ENCODE peak calls at places on chromosomes 6 and 20, in four cellular contexts. Y is HL-60, Z is K562, O is GM12878. C is an unnamed sample.

GRCh38 chr6:168530653-168531071 is 89.7 kb downstream of the SMOC2 start:
- DNase-seq in Y (no peak), O (no peak), Z (no peak), C (no peak)

GRCh38 chr20:33437141-33437911 is 6.2 kb downstream of the SNTA1 start:
- DNase-seq in Z (no peak), O (no peak), Y (no peak), C (no peak)

GRCh38 chr20:63494420-63495166 is 4.3 kb downstream of the EEF1A2 start:
- DNase-seq in Y (no peak), Z (no peak), O (no peak), C (no peak)

GRCh38 chr6:160662842-160663241 is 1.2 kb downstream of the LPA start:
- DNase-seq in O (no peak), Y (no peak), Z (no peak), C (no peak)

GRCh38 chr6:91904586-91904985 is 1317.7 kb upstream of the MAP3K7 start:
- DNase-seq in O (no peak), Z (no peak), Y (no peak), C (no peak)

GRCh38 chr20:19336601-19337000 is 124.2 kb downstream of the SLC24A3 start:
- DNase-seq in Y (no peak), O (no peak), Z (no peak), C (no peak)

GRCh38 chr20:50350510-50351249 is 159.5 kb upstream of the PTPN1 start:
- DNase-seq in O (no peak), Y (no peak), Z (peak; percentile 36), C (no peak)

GRCh38 chr20:25310921-25311728 is 63.2 kb downstream of the PYGB start:
- DNase-seq in Y (no peak), Z (no peak), O (no peak), C (no peak)

GRCh38 chr6:24581084-24581669 is 64.8 kb downstream of the KIAA0319 start:
- DNase-seq in Z (peak; percentile 54), Y (peak; percentile 13), O (no peak), C (no peak)

GRCh38 chr6:33204415-33205171 is at the start of gene HSD17B8:
- DNase-seq in Z (peak; percentile 91), O (peak; percentile 71), Y (no peak), C (peak; percentile 93)

GRCh38 chr20:14553774-14554524 is 216.5 kb upstream of the FLRT3 start:
- DNase-seq in O (no peak), Z (no peak), Y (no peak), C (no peak)

GRCh38 chr20:35697696-35698297 is 1.4 kb downstream of the NFS1 start:
- DNase-seq in O (no peak), Z (no peak), Y (no peak), C (no peak)
- TF ChIP-seq SPI1 in O (no peak), Z (no peak), Y (no peak), C (no peak)

GRCh38 chr20:58662142-58662473 is 11.0 kb downstream of the STX16 start:
- DNase-seq in Y (no peak), Z (no peak), O (no peak), C (no peak)

GRCh38 chr20:58664883-58665282 is 13.8 kb downstream of the STX16 start:
- DNase-seq in O (no peak), Z (no peak), Y (no peak), C (no peak)

GRCh38 chr20:58660855-58661254 is 9.8 kb downstream of the STX16 start:
- DNase-seq in O (no peak), Z (no peak), Y (no peak), C (no peak)

GRCh38 chr20:58659841-58660240 is 8.8 kb downstream of the STX16 start:
- DNase-seq in Z (no peak), Y (no peak), O (no peak), C (no peak)

DNA sequence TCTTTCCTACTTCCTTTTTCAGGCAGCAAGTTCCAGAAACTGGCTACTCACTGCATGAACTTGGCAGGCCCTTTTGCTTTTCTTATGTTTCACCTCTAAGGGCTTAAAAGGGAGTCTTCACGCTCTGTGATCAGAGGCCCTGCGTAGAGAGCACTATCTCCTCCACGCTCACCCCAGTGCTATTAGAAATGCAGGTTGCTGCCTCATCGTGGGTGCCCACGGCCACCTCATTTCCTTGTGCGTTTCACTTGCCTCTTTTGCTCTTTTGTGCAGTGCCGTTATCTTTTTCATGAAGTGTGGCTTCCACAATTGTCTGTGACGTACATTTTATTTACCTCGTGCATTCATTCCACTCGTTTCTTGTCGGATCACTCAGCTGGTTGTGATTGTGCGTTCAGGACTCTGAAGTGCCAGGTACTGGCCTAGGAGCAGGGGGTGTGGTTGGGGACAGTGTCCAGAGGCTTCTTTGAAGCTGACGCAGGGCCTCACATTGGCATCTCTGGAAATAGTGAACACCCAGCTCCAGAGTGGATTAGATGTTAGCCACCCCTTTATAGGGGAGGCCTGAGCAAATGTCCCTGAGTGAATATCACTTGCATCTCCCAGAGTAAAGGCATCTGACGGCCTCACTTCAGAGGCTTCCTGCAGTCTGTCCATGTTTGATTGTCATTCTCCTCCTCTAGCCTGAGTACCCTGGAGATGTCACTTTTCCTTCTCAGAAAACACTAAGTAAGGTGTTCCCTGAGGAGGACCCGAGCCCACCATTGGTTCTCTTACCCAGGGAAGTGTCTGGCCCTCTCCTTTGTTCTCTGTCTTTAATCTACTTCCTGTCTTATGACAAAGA is 10.4 kb downstream of the STX16 start:
- DNase-seq in Z (no peak), Y (no peak), O (no peak), C (no peak)
- TF ChIP-seq SPI1 in Z (no peak), Y (no peak), O (no peak), C (no peak)

GRCh38 chr6:49787176-49787575 is at the start of gene PGK2:
- DNase-seq in Y (no peak), O (no peak), Z (peak; percentile 52), C (no peak)
- TF ChIP-seq SPI1 in Y (no peak), O (no peak), Z (no peak), C (no peak)

GRCh38 chr6:105484238-105485161 is 81.6 kb upstream of the PREP start:
- DNase-seq in Y (no peak), Z (peak; percentile 30), O (no peak), C (no peak)
- TF ChIP-seq SPI1 in Y (no peak), Z (no peak), O (no peak), C (no peak)

GRCh38 chr20:4081396-4081795 is 66.0 kb upstream of the RNF24 start:
- DNase-seq in Z (no peak), O (no peak), Y (no peak), C (no peak)

GRCh38 chr20:4084096-4084495 is 68.7 kb upstream of the RNF24 start:
- DNase-seq in Z (no peak), O (no peak), Y (no peak), C (no peak)

GRCh38 chr20:4084721-4085120 is 69.4 kb upstream of the RNF24 start:
- DNase-seq in Z (no peak), Y (no peak), O (no peak), C (no peak)

GRCh38 chr20:4083103-4083864 is 67.9 kb upstream of the RNF24 start:
- DNase-seq in Z (no peak), O (no peak), Y (no peak), C (no peak)

DNA sequence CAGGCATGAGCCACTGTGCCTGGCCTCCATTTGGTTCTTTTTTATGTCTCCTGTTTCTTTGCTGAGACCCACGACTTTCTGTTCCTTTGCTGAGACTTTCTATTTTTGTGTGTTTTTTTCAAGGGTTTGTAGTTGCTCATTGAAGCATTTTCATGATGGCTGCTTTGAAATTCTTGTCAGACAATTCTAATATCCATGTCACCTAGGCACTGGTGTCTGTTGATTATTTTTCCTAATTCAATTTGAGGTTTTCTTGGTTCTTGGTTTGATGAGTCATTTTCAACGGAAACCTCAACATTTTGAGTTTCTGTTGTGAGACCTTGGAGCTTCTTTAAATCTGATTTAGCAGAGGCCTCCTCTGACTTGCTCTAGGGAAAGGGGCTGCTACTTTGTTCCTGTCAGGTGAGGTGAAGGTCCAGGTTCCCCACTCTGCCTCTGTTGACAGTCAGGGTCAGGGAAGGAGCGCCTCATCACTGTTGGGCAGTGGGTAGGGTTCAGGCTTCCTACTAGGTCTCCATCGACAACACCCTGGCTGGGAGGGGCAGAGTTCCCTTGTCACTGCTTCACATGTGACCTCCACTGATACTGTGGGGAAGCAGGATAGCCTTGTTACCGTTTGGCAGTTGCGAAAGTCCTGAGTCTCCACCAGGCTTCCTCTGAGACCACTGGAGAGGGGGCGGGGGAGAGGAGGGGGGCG is 67.2 kb upstream of the RNF24 start:
- DNase-seq in Z (peak; percentile 73), O (peak; percentile 59), Y (peak; percentile 99), C (no peak)
- TF ChIP-seq SPI1 in Z (no peak), O (no peak), Y (peak; percentile 44), C (no peak)

GRCh38 chr6:21111399-21111725 is 482.2 kb upstream of the SOX4 start:
- DNase-seq in O (no peak), Z (no peak), Y (no peak), C (no peak)

GRCh38 chr6:21104288-21104687 is 489.3 kb upstream of the SOX4 start:
- DNase-seq in Y (no peak), O (no peak), Z (no peak), C (no peak)

GRCh38 chr6:21110684-21111398 is 482.7 kb upstream of the SOX4 start:
- DNase-seq in Y (no peak), Z (no peak), O (no peak), C (no peak)

GRCh38 chr6:21107796-21108195 is 485.8 kb upstream of the SOX4 start:
- DNase-seq in Y (no peak), Z (no peak), O (no peak), C (no peak)

GRCh38 chr6:21109421-21110178 is 484.0 kb upstream of the SOX4 start:
- DNase-seq in Y (no peak), O (peak; percentile 19), Z (no peak), C (no peak)
- TF ChIP-seq SPI1 in Y (no peak), O (no peak), Z (no peak), C (no peak)

GRCh38 chr6:51959744-51960383 is 127.5 kb downstream of the PKHD1 start:
- DNase-seq in Y (peak; percentile 15), O (peak; percentile 38), Z (peak; percentile 50), C (peak; percentile 8)
- TF ChIP-seq SPI1 in Y (no peak), O (no peak), Z (no peak), C (no peak)

DNA sequence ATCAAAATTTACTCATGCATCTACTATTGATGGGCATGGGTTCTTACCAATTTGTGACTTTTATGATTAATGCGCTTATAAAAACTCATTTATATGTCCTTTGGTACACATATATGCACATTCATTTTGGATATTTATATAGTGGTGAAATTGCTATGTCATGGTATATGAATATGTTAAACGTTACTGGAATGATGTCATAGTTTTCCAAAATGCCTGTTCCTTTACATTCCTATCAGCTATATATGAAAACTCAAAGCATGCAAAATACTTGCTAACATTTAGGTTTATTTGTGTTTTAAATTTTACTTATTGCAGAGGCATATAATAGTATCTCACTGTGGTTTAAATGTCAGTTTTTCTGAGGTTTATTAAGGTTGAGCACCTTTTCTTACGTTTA is 1403.1 kb downstream of the HACE1 start:
- DNase-seq in Y (no peak), Z (no peak), O (no peak), C (no peak)
- TF ChIP-seq SPI1 in Y (no peak), Z (no peak), O (no peak), C (no peak)

C was measured in GM12891.